ENCODE peak calls at places on chromosomes 5 and 9, in nine cellular contexts. Y, R, V, S, N, C, Q, J and T are unnamed samples.

GRCh38 chr5:160262665-160263064 is 33.4 kb downstream of the FABP6 start:
- DNase-seq in Y (no peak), R (no peak), V (no peak), S (peak; percentile 13), N (no peak), C (no peak), Q (no peak), J (no peak), T (peak; percentile 87)

GRCh38 chr5:116444373-116445058 is 130.1 kb downstream of the SEMA6A start:
- DNase-seq in Y (no peak), R (no peak), V (no peak), S (no peak), N (no peak), C (no peak), Q (no peak), J (no peak), T (no peak)

GRCh38 chr5:54087436-54087835 is 222.9 kb downstream of the ARL15 start:
- DNase-seq in Y (peak; percentile 22), R (no peak), V (no peak), S (no peak), N (no peak), C (peak; percentile 60), Q (no peak), J (no peak), T (no peak)

GRCh38 chr9:89949116-89949515 is 344.3 kb downstream of the GADD45G start:
- DNase-seq in Y (no peak), R (no peak), V (no peak), S (no peak), N (no peak), C (no peak), Q (no peak), J (no peak), T (no peak)

GRCh38 chr5:140672455-140673186 is 755 bp downstream of the DND1 start:
- DNase-seq in Y (no peak), R (no peak), V (no peak), S (peak; percentile 50), N (no peak), C (no peak), Q (no peak), J (no peak), T (peak; percentile 29)

GRCh38 chr5:134539732-134540131 is 14.3 kb downstream of the JADE2 start:
- DNase-seq in Y (no peak), R (no peak), V (no peak), S (no peak), N (no peak), C (no peak), Q (no peak), J (no peak), T (no peak)

GRCh38 chr5:143154495-143155375 is 248.8 kb downstream of the NR3C1 start:
- DNase-seq in Y (peak; percentile 42), R (no peak), V (no peak), S (no peak), N (no peak), C (peak; percentile 74), Q (no peak), J (no peak), T (no peak)

GRCh38 chr5:95808686-95809413 is 13.7 kb downstream of the GLRX start:
- DNase-seq in Y (no peak), R (no peak), V (peak; percentile 90), S (peak; percentile 85), N (peak; percentile 39), C (peak; percentile 77), Q (peak; percentile 60), J (peak; percentile 59), T (no peak)

GRCh38 chr9:90251311-90251710 is 391.3 kb downstream of the DIRAS2 start:
- DNase-seq in Y (peak; percentile 65), R (no peak), V (no peak), S (no peak), N (no peak), C (no peak), Q (no peak), J (no peak), T (no peak)

GRCh38 chr9:69768101-69768500 is 8.3 kb upstream of the PTAR1 start:
- DNase-seq in Y (no peak), R (no peak), V (no peak), S (no peak), N (no peak), C (peak; percentile 22), Q (no peak), J (no peak), T (no peak)

GRCh38 chr9:93575706-93576295 is 583 bp upstream of the PHF2 start:
- DNase-seq in Y (no peak), R (no peak), V (peak; percentile 42), S (peak; percentile 82), N (peak; percentile 67), C (peak; percentile 77), Q (peak; percentile 53), J (no peak), T (no peak)

GRCh38 chr9:11319477-11320060 is 706.8 kb upstream of the PTPRD start:
- DNase-seq in Y (peak; percentile 51), R (peak; percentile 64), V (no peak), S (peak; percentile 2), N (peak; percentile 3), C (no peak), Q (no peak), J (no peak), T (no peak)

GRCh38 chr9:79477955-79478751 is 93.6 kb upstream of the TLE4 start:
- DNase-seq in Y (peak; percentile 92), R (no peak), V (peak; percentile 3), S (peak; percentile 25), N (peak; percentile 61), C (no peak), Q (peak; percentile 15), J (no peak), T (peak; percentile 64)

GRCh38 chr5:134005415-134006118 is 792 bp upstream of the VDAC1 start:
- DNase-seq in Y (no peak), R (no peak), V (no peak), S (no peak), N (no peak), C (peak; percentile 68), Q (no peak), J (no peak), T (peak; percentile 27)

GRCh38 chr5:35876922-35877321 is 20.2 kb downstream of the IL7R start:
- DNase-seq in Y (peak; percentile 60), R (no peak), V (no peak), S (no peak), N (no peak), C (peak; percentile 52), Q (no peak), J (no peak), T (no peak)

GRCh38 chr9:93111371-93112115 is 15.5 kb downstream of the CARD19 start:
- DNase-seq in Y (peak; percentile 92), R (no peak), V (no peak), S (peak; percentile 93), N (no peak), C (no peak), Q (no peak), J (no peak), T (peak; percentile 4)

GRCh38 chr5:134590992-134591659 is 41.5 kb downstream of the SAR1B start:
- DNase-seq in Y (peak; percentile 66), R (no peak), V (no peak), S (no peak), N (no peak), C (no peak), Q (no peak), J (no peak), T (no peak)

GRCh38 chr9:116555102-116555501 is 132.0 kb upstream of the TRIM32 start:
- DNase-seq in Y (no peak), R (no peak), V (no peak), S (no peak), N (no peak), C (no peak), Q (no peak), J (no peak), T (no peak)

GRCh38 chr9:20997503-20998076 is 33.9 kb downstream of the HACD4 start:
- DNase-seq in Y (no peak), R (no peak), V (no peak), S (peak; percentile 5), N (no peak), C (no peak), Q (no peak), J (no peak), T (no peak)

GRCh38 chr5:53965459-53965858 is 344.9 kb downstream of the ARL15 start:
- DNase-seq in Y (no peak), R (no peak), V (no peak), S (no peak), N (no peak), C (no peak), Q (no peak), J (no peak), T (no peak)

GRCh38 chr9:114803886-114804285 is 2.0 kb downstream of the TNFSF15 start:
- DNase-seq in Y (no peak), R (no peak), V (no peak), S (no peak), N (no peak), C (no peak), Q (no peak), J (no peak), T (no peak)

GRCh38 chr5:76704131-76704663 is 11.7 kb upstream of the F2R start:
- DNase-seq in Y (no peak), R (no peak), V (no peak), S (no peak), N (no peak), C (no peak), Q (no peak), J (no peak), T (no peak)

GRCh38 chr9:38443181-38443580 is 18.9 kb upstream of the IGFBPL1 start:
- DNase-seq in Y (peak; percentile 20), R (peak; percentile 3), V (no peak), S (no peak), N (no peak), C (no peak), Q (no peak), J (no peak), T (no peak)

GRCh38 chr9:95315108-95315746 is 2.3 kb downstream of the FANCC start:
- DNase-seq in Y (no peak), R (no peak), V (no peak), S (no peak), N (no peak), C (no peak), Q (no peak), J (no peak), T (no peak)

GRCh38 chr9:35733109-35733541 is 659 bp downstream of the CREB3 start:
- DNase-seq in Y (peak; percentile 88), R (no peak), V (no peak), S (peak; percentile 31), N (no peak), C (peak; percentile 57), Q (no peak), J (no peak), T (no peak)

GRCh38 chr5:158054388-158055092 is 195.6 kb upstream of the CLINT1 start:
- DNase-seq in Y (peak; percentile 12), R (no peak), V (no peak), S (no peak), N (no peak), C (no peak), Q (no peak), J (no peak), T (no peak)

GRCh38 chr9:71814226-71814625 is 45.9 kb upstream of the CEMIP2 start:
- DNase-seq in Y (peak; percentile 31), R (no peak), V (no peak), S (no peak), N (no peak), C (no peak), Q (no peak), J (no peak), T (no peak)

GRCh38 chr5:52997424-52997823 is 8.3 kb downstream of the ITGA2 start:
- DNase-seq in Y (no peak), R (no peak), V (no peak), S (no peak), N (peak; percentile 65), C (no peak), Q (no peak), J (no peak), T (no peak)

GRCh38 chr5:122030251-122030650 is 47.8 kb downstream of the LOX start:
- DNase-seq in Y (no peak), R (no peak), V (no peak), S (no peak), N (no peak), C (no peak), Q (no peak), J (no peak), T (no peak)

GRCh38 chr9:133682961-133683493 is 46.9 kb downstream of the DBH start:
- DNase-seq in Y (no peak), R (no peak), V (no peak), S (no peak), N (no peak), C (no peak), Q (no peak), J (no peak), T (no peak)

GRCh38 chr5:158802941-158803341 is 296.8 kb downstream of the EBF1 start:
- DNase-seq in Y (no peak), R (no peak), V (no peak), S (no peak), N (no peak), C (peak; percentile 38), Q (no peak), J (no peak), T (no peak)